ENCODE peak calls at places on chromosomes 2 and 18, in four cellular contexts. G is A549, Y is WTC11, B is HepG2. S is an unnamed sample.
A peak's percentile ranks its signal among the peaks of the same experiment; 100 is the strongest.

GRCh38 chr2:105641389-105641811 is 103.3 kb upstream of the NCK2 start:
- DNase-seq in G (no peak), Y (no peak), B (no peak), S (peak; percentile 55)

GRCh38 chr2:42902939-42903709 is 110.7 kb upstream of the HAAO start:
- DNase-seq in G (no peak), Y (no peak), B (no peak), S (no peak)

GRCh38 chr2:151306621-151307020 is 17.2 kb upstream of the NMI start:
- DNase-seq in G (no peak), Y (no peak), B (no peak), S (no peak)

GRCh38 chr2:42927334-42928160 is 135.2 kb upstream of the HAAO start:
- DNase-seq in G (no peak), Y (no peak), B (peak; percentile 46), S (peak; percentile 86)

GRCh38 chr2:144404621-144405312 is 115.2 kb downstream of the ZEB2 start:
- DNase-seq in G (no peak), Y (no peak), B (no peak), S (no peak)

GRCh38 chr2:199979841-199980628 is 24.7 kb downstream of the MAIP1 start:
- DNase-seq in G (peak; percentile 66), Y (peak; percentile 92), B (peak; percentile 67), S (peak; percentile 37)

GRCh38 chr2:45849491-45850283 is 198.2 kb downstream of the PRKCE start:
- DNase-seq in G (no peak), Y (no peak), B (no peak), S (no peak)

GRCh38 chr2:67214585-67215184 is 182.4 kb upstream of the ETAA1 start:
- DNase-seq in G (no peak), Y (no peak), B (no peak), S (no peak)

GRCh38 chr18:72811047-72811446 is 56.7 kb downstream of the NETO1 start:
- DNase-seq in G (no peak), Y (no peak), B (no peak), S (no peak)

GRCh38 chr2:227407601-227408089 is 19.9 kb upstream of the SCYGR1 start:
- DNase-seq in G (peak; percentile 95), Y (no peak), B (no peak), S (no peak)

GRCh38 chr2:224999784-225000183 is 42.5 kb downstream of the DOCK10 start:
- DNase-seq in G (no peak), Y (no peak), B (no peak), S (no peak)

GRCh38 chr2:41948397-41948763 is 99.4 kb upstream of the PKDCC start:
- DNase-seq in G (no peak), Y (no peak), B (no peak), S (no peak)

GRCh38 chr2:149015926-149016563 is 22.5 kb upstream of the LYPD6B start:
- DNase-seq in G (no peak), Y (no peak), B (no peak), S (no peak)

GRCh38 chr2:46082531-46083485 is 214.4 kb upstream of the EPAS1 start:
- DNase-seq in G (no peak), Y (no peak), B (no peak), S (no peak)

GRCh38 chr2:3379339-3379646 is 201 bp upstream of the TRAPPC12 start:
- DNase-seq in G (no peak), Y (no peak), B (no peak), S (no peak)

GRCh38 chr2:188810591-188810990 is 163.6 kb upstream of the COL3A1 start:
- DNase-seq in G (no peak), Y (no peak), B (no peak), S (no peak)

GRCh38 chr2:239904496-239904895 is 120.6 kb downstream of the NDUFA10 start:
- DNase-seq in G (no peak), Y (no peak), B (no peak), S (no peak)

GRCh38 chr2:28960401-28960800 is 20.7 kb upstream of the TOGARAM2 start:
- DNase-seq in G (no peak), Y (no peak), B (no peak), S (no peak)

GRCh38 chr2:168424112-168424951 is 31.7 kb upstream of the CERS6 start:
- DNase-seq in G (no peak), Y (no peak), B (no peak), S (no peak)

GRCh38 chr2:74843371-74844298 is 9.7 kb downstream of the HK2 start:
- DNase-seq in G (no peak), Y (no peak), B (peak; percentile 76), S (no peak)

GRCh38 chr2:45288532-45288931 is 279.3 kb upstream of the SIX2 start:
- DNase-seq in G (no peak), Y (no peak), B (no peak), S (no peak)

GRCh38 chr18:68428026-68428425 is 286.9 kb downstream of the TMX3 start:
- DNase-seq in G (no peak), Y (no peak), B (no peak), S (no peak)

GRCh38 chr2:45678791-45679348 is 27.4 kb downstream of the PRKCE start:
- DNase-seq in G (no peak), Y (no peak), B (no peak), S (no peak)

GRCh38 chr2:20103514-20103913 is 52.1 kb upstream of the LAPTM4A start:
- DNase-seq in G (peak; percentile 80), Y (no peak), B (peak; percentile 65), S (no peak)

GRCh38 chr2:231181848-231182247 is 16.6 kb upstream of the ARMC9 start:
- DNase-seq in G (peak; percentile 66), Y (no peak), B (peak; percentile 78), S (peak; percentile 23)

GRCh38 chr2:46169452-46169851 is 127.8 kb upstream of the EPAS1 start:
- DNase-seq in G (no peak), Y (no peak), B (no peak), S (no peak)

GRCh38 chr2:28155071-28155470 is 237.6 kb upstream of the FOSL2 start:
- DNase-seq in G (no peak), Y (no peak), B (no peak), S (no peak)

GRCh38 chr2:140200764-140201163 is 1420.6 kb upstream of the NXPH2 start:
- DNase-seq in G (no peak), Y (no peak), B (no peak), S (no peak)

GRCh38 chr2:33144243-33144642 is 197.5 kb downstream of the LTBP1 start:
- DNase-seq in G (no peak), Y (no peak), B (no peak), S (no peak)

GRCh38 chr2:117360586-117360985 is 453.9 kb upstream of the DDX18 start:
- DNase-seq in G (no peak), Y (no peak), B (no peak), S (no peak)

DNA sequence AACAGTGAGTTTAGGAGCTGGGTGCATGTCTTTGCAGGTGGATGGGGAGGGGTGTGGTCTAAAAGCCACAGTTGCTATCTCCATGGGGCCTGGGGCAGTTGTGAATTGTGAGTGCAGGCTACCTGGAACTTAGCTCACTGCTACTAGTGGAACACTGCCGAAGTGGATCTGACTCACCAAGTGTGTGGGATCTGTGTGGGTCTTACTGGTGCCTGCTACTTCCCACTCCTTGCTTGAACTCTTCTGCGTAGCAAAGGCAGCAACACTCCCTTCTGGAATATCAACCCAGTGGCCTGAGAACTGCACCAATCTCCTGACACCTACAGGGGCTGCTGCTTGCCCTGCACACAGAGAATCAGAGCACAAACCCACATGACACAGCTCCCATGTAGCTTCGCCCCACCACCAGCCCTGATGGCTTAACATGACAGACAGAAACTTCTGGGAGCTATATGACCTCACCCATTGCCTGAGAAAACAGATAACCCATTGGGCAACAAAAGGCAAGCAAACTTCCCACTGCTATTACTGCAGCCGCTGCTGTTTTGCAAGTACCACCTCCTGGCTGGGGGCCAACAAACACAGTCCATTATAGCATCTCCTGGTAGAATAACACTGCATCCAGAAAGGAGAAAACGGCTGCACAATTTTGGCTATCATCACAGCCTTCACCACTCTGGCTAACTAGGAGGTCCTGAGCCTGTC is 455.1 kb upstream of the DDX18 start:
- DNase-seq in G (no peak), Y (no peak), B (no peak), S (no peak)
- TF ChIP-seq USF2 in G (no peak), Y (no peak), B (no peak), S (no peak)

GRCh38 chr2:176494949-176495353 is 225.7 kb downstream of the MTX2 start:
- DNase-seq in G (no peak), Y (no peak), B (no peak), S (no peak)
- TF ChIP-seq NR3C1 in G (no peak), Y (no peak), B (no peak), S (no peak)

DNA sequence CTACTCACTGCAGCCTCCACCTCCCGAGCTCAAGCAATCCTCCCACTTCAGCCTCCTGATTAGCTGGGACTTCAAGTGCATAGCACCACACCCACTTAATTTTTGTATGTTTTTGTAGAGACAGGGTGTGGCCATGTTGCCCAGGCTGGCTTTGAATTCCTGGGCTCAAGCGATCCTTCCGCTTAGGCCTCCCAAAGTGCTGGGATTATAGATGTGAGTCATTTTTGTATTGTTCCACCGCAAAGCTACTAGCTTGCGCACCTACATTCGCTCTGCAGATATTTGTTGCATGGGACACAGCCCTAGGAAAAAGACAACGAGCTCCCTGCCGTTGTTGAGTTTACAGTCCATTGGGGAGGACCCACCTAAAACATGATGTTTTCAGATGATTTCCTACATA is 173.5 kb upstream of the AGAP1 start:
- DNase-seq in G (no peak), Y (no peak), B (no peak), S (no peak)
- TF ChIP-seq USF2 in G (no peak), Y (no peak), B (no peak), S (no peak)

GRCh38 chr2:197975956-197976519 is 171.6 kb downstream of the PLCL1 start:
- DNase-seq in G (no peak), Y (no peak), B (no peak), S (no peak)

GRCh38 chr2:197969391-197969893 is 165.0 kb downstream of the PLCL1 start:
- DNase-seq in G (no peak), Y (no peak), B (no peak), S (peak; percentile 13)

GRCh38 chr2:197972587-197972986 is 168.2 kb downstream of the PLCL1 start:
- DNase-seq in G (no peak), Y (no peak), B (no peak), S (no peak)

GRCh38 chr2:197972017-197972416 is 167.6 kb downstream of the PLCL1 start:
- DNase-seq in G (no peak), Y (no peak), B (no peak), S (no peak)

GRCh38 chr2:197973772-197974171 is 169.4 kb downstream of the PLCL1 start:
- DNase-seq in G (no peak), Y (no peak), B (no peak), S (no peak)
- TF ChIP-seq NR3C1 in G (no peak), Y (no peak), B (no peak), S (no peak)

DNA sequence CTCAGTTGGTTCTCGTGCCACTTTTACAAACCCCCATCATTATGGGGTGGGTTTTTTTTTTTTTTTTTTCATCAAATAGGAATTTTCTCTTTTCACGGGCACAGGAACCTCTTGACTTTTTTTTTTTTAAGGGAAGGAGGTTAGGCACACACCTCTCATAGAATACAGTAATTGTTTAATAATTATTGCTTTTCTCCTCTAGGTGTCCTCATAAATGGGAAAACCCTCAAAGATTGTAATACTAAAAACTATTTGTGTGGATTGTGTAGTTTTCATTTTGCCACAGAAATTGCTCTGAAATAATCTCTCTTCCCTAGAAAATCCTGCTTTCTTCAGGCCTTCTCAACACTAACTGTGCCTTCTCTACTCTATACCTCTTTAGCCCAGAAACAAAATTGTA is 147.3 kb downstream of the GREB1L start:
- DNase-seq in G (no peak), Y (no peak), B (no peak), S (no peak)
- TF ChIP-seq USF2 in G (no peak), Y (no peak), B (no peak), S (no peak)